ENCODE peak calls at places on chromosomes 5 and 9, in seven cellular contexts. O is GM12892, F is SK-N-SH, U is HepG2, J is K562, N is GM12878, S is H1. T is an unnamed sample.

GRCh38 chr5:157182143-157182757 is 1.6 kb downstream of the ITK start:
- DNase-seq in S (no peak), N (no peak), J (no peak), U (no peak), F (no peak), O (no peak), T (no peak)

GRCh38 chr9:3478549-3478953 is 47.2 kb downstream of the RFX3 start:
- DNase-seq in S (no peak), F (no peak), N (peak; percentile 74), J (no peak), U (peak; percentile 9), O (no peak), T (no peak)

GRCh38 chr9:101485873-101486692 is 47.6 kb upstream of the RNF20 start:
- DNase-seq in O (no peak), F (peak; percentile 81), S (peak; percentile 25), N (no peak), J (no peak), U (no peak), T (no peak)

GRCh38 chr5:141349917-141350619 is at the start of gene PCDHGB1:
- DNase-seq in S (no peak), N (no peak), U (peak; percentile 75), O (no peak), F (peak; percentile 63), J (peak; percentile 56), T (peak; percentile 58)

GRCh38 chr5:105878402-105878801 is 1792.3 kb downstream of the EFNA5 start:
- DNase-seq in J (no peak), O (no peak), N (no peak), F (no peak), U (no peak), S (no peak), T (no peak)

GRCh38 chr5:138466058-138466899 is 1.0 kb downstream of the EGR1 start:
- DNase-seq in S (no peak), O (no peak), J (peak; percentile 50), U (peak; percentile 84), N (no peak), F (peak; percentile 39), T (no peak)

GRCh38 chr9:136545966-136546696 is at the start of gene NOTCH1:
- DNase-seq in F (peak; percentile 88), O (peak; percentile 93), U (peak; percentile 30), S (no peak), N (peak; percentile 80), J (peak; percentile 93), T (peak; percentile 95)

GRCh38 chr9:16085167-16085718 is 532.4 kb downstream of the CCDC171 start:
- DNase-seq in O (no peak), N (no peak), F (no peak), U (no peak), J (no peak), S (no peak), T (no peak)

GRCh38 chr9:113598883-113599282 is 135.4 kb downstream of the RGS3 start:
- DNase-seq in F (no peak), S (no peak), N (no peak), O (no peak), U (no peak), J (no peak), T (no peak)

GRCh38 chr5:105414067-105414466 is 1851.5 kb upstream of the NUDT12 start:
- DNase-seq in N (no peak), S (no peak), F (no peak), U (no peak), J (no peak), O (no peak), T (no peak)

GRCh38 chr5:411728-412127 is 31.2 kb upstream of the EXOC3 start:
- DNase-seq in O (no peak), F (no peak), S (no peak), N (no peak), U (no peak), J (no peak), T (no peak)

GRCh38 chr9:38416461-38416860 is 7.8 kb downstream of the IGFBPL1 start:
- DNase-seq in N (no peak), U (no peak), F (no peak), O (no peak), J (no peak), S (no peak), T (no peak)

GRCh38 chr5:146731909-146732659 is 146.5 kb downstream of the PPP2R2B start:
- DNase-seq in U (no peak), O (no peak), S (no peak), N (no peak), J (no peak), F (no peak), T (no peak)

GRCh38 chr5:159106569-159107282 is 7.0 kb upstream of the EBF1 start:
- DNase-seq in U (peak; percentile 24), N (no peak), O (no peak), F (peak; percentile 91), J (peak; percentile 73), S (no peak), T (peak; percentile 65)

GRCh38 chr5:159107308-159107707 is 7.6 kb upstream of the EBF1 start:
- DNase-seq in N (no peak), J (no peak), F (no peak), U (no peak), O (no peak), S (no peak), T (no peak)

GRCh38 chr5:159113405-159113804 is 13.7 kb upstream of the EBF1 start:
- DNase-seq in F (no peak), N (no peak), J (no peak), S (no peak), U (no peak), O (no peak), T (no peak)

GRCh38 chr5:159112436-159112835 is 12.7 kb upstream of the EBF1 start:
- DNase-seq in F (no peak), U (no peak), J (no peak), N (no peak), S (no peak), O (no peak), T (no peak)
- TF ChIP-seq TAF1 in F (no peak), U (no peak), J (no peak), N (no peak), S (no peak), O (no peak), T (no peak)

GRCh38 chr5:4205408-4205807 is 609.8 kb downstream of the IRX1 start:
- DNase-seq in S (no peak), U (no peak), O (no peak), N (no peak), J (no peak), F (no peak), T (no peak)
- TF ChIP-seq TAF1 in S (no peak), U (no peak), O (no peak), N (no peak), J (no peak), F (no peak), T (no peak)

GRCh38 chr9:70566066-70566465 is 151.6 kb upstream of the KLF9 start:
- DNase-seq in J (no peak), N (no peak), S (no peak), U (no peak), O (no peak), F (no peak), T (no peak)

GRCh38 chr9:70567511-70567910 is 153.1 kb upstream of the KLF9 start:
- DNase-seq in F (no peak), O (no peak), J (no peak), U (no peak), N (no peak), S (no peak), T (no peak)

GRCh38 chr9:70569070-70569772 is 154.8 kb upstream of the KLF9 start:
- DNase-seq in N (no peak), F (peak; percentile 22), U (no peak), O (no peak), S (no peak), J (no peak), T (no peak)

GRCh38 chr9:70564464-70565190 is 150.2 kb upstream of the KLF9 start:
- DNase-seq in N (no peak), S (no peak), O (no peak), U (no peak), J (no peak), F (no peak), T (no peak)

DNA sequence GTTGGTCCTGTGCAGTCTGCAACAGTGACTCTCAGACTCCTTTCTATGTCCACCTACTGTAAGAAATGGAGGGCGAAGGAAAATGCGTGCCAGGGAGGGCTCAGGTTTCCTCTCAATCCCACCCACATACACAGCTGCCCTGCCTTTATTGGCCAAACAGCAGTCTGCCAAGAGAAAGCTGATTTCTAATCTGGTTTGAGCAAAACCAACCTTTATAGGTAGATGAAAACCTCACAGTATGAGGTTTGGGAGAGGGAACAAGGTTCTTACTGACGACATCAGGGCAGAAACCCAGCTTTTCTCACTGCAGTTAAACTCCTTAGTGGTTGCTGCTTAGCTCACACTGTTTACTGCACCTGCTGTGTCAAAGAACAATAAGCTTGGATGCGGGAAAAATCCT is 152.3 kb upstream of the KLF9 start:
- DNase-seq in S (no peak), F (no peak), N (no peak), O (no peak), U (no peak), J (no peak), T (no peak)
- TF ChIP-seq TAF1 in S (no peak), F (no peak), N (no peak), O (no peak), U (no peak), J (no peak), T (no peak)

GRCh38 chr5:14444988-14445387 is 136.6 kb upstream of the OTULINL start:
- DNase-seq in N (no peak), S (no peak), J (no peak), F (no peak), U (no peak), O (no peak), T (no peak)

GRCh38 chr5:14449052-14449661 is 132.4 kb upstream of the OTULINL start:
- DNase-seq in F (peak; percentile 60), U (no peak), O (no peak), J (no peak), N (no peak), S (no peak), T (no peak)

GRCh38 chr5:14445581-14446290 is 135.9 kb upstream of the OTULINL start:
- DNase-seq in S (peak; percentile 54), J (no peak), F (peak; percentile 51), U (no peak), N (no peak), O (no peak), T (no peak)

GRCh38 chr5:14450055-14450524 is 131.5 kb upstream of the OTULINL start:
- DNase-seq in O (no peak), S (no peak), J (no peak), F (no peak), U (no peak), N (no peak), T (no peak)

DNA sequence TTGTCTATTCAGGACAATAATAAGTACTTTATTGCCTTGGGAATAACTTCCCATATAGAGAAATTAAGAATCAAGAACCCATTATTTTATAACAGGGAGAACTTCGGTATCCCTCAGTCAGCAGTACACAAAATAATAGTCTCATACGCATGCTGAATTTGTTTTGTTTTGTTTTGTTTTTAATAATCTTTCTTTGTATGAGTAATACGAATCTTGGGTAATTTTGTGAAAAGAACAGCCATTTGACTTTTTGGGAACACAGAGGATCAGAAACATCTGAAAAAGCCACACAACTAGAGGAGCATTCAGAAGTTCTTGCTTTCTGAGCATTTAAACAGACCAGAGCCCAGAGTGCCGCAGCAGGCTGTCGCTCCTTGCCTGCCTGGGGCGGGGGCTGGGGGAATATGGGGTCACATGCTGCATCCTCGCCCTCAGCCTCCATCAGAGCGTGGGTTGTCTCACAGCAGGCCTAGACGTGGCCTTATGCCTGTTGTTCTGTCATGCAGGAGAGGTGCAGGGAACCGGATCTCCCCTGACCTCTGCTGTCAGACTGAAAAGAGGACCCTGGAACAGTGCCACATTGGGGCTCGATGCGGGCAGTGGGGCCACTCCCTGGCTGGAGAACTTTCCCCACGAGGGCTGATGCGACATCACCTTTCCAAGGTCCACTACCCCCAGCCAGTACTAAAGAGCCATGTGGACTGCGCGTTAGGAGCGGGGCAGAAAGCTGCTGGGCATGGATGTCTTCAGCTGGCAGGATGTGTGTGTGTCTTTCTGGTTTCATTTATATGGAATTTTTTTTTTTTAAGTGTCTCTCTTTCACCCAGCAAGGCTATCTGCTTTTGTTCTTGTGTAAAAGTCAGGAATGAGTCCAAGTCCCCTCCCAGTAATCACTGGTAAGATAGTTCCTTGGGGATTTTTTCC is 133.4 kb upstream of the OTULINL start:
- DNase-seq in F (peak; percentile 65), N (peak; percentile 28), S (no peak), U (no peak), O (no peak), J (no peak), T (no peak)
- TF ChIP-seq TAF1 in F (peak; percentile 5), N (no peak), S (no peak), U (no peak), O (no peak), J (no peak), T (no peak)

T was measured in GM12891.